ENCODE peak calls at places on chromosome 18, in eight cellular contexts. R is left lung, H is AG04450, T is endothelial cell, W is cardiac muscle cell, V is Peyer's patch, J is omental fat pad, S is fibroblast of mammary gland. D is an unnamed sample.

GRCh38 chr18:21402272-21402671 is 160.2 kb downstream of the GREB1L start:
- DNase-seq in R (no peak), H (no peak), T (no peak), W (no peak), V (no peak), J (no peak), S (no peak), D (no peak)

GRCh38 chr18:55794288-55795052 is 206.5 kb upstream of the TCF4 start:
- DNase-seq in R (no peak), H (peak), T (no peak), W (no peak), V (no peak), J (no peak), S (peak), D (no peak)

GRCh38 chr18:26574958-26575864 is 26.9 kb upstream of the KCTD1 start:
- DNase-seq in R (peak), H (no peak), T (peak), W (peak), V (no peak), J (no peak), S (peak), D (no peak)

GRCh38 chr18:3036108-3036507 is 23.2 kb upstream of the LPIN2 start:
- DNase-seq in R (no peak), H (no peak), T (no peak), W (no peak), V (no peak), J (no peak), S (no peak), D (no peak)

GRCh38 chr18:75157359-75157758 is 51.6 kb downstream of the PTGR3 start:
- DNase-seq in R (no peak), H (no peak), T (no peak), W (no peak), V (no peak), J (no peak), S (no peak), D (no peak)

GRCh38 chr18:74930616-74931015 is 278.3 kb downstream of the PTGR3 start:
- DNase-seq in R (no peak), H (no peak), T (no peak), W (no peak), V (no peak), J (no peak), S (no peak), D (no peak)

GRCh38 chr18:58542426-58543159 is 86.3 kb downstream of the ALPK2 start:
- DNase-seq in R (no peak), H (no peak), T (no peak), W (no peak), V (no peak), J (no peak), S (no peak), D (no peak)

GRCh38 chr18:75137346-75137877 is 71.5 kb downstream of the PTGR3 start:
- DNase-seq in R (no peak), H (no peak), T (no peak), W (no peak), V (no peak), J (no peak), S (no peak), D (no peak)

GRCh38 chr18:48735070-48735676 is 196.3 kb downstream of the CTIF start:
- DNase-seq in R (no peak), H (no peak), T (no peak), W (no peak), V (no peak), J (no peak), S (peak), D (no peak)

GRCh38 chr18:79911871-79912270 is 39.6 kb downstream of the SLC66A2 start:
- DNase-seq in R (peak), H (no peak), T (no peak), W (no peak), V (no peak), J (no peak), S (no peak), D (no peak)

GRCh38 chr18:27695509-27695908 is 481.4 kb downstream of the CDH2 start:
- DNase-seq in R (no peak), H (no peak), T (no peak), W (no peak), V (no peak), J (no peak), S (no peak), D (no peak)

DNA sequence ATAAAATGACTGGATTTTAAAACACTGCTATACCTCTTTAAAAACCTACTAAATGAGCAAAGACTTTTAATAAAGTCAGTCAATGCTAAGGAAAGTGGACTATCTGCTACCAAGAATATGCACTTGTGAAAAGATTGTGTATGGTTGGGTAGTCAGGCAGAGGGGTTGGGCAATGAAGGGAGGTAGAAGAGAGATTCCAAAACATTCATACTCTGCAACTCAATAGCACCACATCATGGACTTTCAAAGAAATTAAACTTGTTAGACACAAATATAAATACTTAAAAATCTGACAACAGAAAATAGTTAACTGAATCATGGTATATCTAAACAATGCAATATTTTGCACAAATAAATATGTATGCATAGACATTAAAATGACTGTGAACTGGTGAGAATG is 139.9 kb upstream of the MAPRE2 start:
- DNase-seq in R (no peak), H (no peak), T (no peak), W (peak), V (no peak), J (no peak), S (peak), D (no peak)
- TF ChIP-seq CTCF in R (no peak), H (no peak), T (no peak), W (no peak), V (no peak), J (no peak), S (no peak), D (no peak)

GRCh38 chr18:23237524-23238151 is 102.4 kb downstream of the CABLES1 start:
- DNase-seq in R (peak), H (no peak), T (peak), W (peak), V (peak), J (no peak), S (peak), D (peak)
- TF ChIP-seq CTCF in R (peak), H (peak), T (no peak), W (peak), V (peak), J (no peak), S (peak), D (no peak)

GRCh38 chr18:9148239-9148552 is 11.6 kb downstream of the ANKRD12 start:
- DNase-seq in R (no peak), H (no peak), T (no peak), W (no peak), V (no peak), J (no peak), S (no peak), D (no peak)
- TF ChIP-seq CTCF in R (no peak), H (no peak), T (no peak), W (no peak), V (no peak), J (no peak), S (no peak), D (no peak)

DNA sequence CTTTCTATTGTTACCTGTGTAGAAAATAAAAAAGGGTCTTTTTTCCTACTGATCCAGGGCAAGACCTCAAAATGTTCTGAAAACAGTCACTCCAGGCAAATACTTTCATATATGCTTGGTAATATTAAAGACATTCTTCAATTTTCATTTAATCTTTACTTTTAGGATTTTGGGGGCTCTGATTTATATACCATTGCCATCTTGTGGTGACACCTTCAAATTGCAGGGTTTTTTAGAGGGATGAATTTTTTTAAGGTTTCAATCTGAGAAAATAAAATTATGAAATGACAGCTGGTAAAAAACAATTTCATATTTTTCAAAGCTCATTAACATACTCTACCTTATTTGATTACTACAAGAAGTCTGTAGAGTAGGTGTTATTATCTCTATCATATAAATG is 26.8 kb downstream of the MAPK4 start:
- DNase-seq in R (no peak), H (no peak), T (no peak), W (peak), V (no peak), J (no peak), S (no peak), D (no peak)
- TF ChIP-seq CTCF in R (no peak), H (peak), T (peak), W (peak), V (no peak), J (no peak), S (peak), D (no peak)

DNA sequence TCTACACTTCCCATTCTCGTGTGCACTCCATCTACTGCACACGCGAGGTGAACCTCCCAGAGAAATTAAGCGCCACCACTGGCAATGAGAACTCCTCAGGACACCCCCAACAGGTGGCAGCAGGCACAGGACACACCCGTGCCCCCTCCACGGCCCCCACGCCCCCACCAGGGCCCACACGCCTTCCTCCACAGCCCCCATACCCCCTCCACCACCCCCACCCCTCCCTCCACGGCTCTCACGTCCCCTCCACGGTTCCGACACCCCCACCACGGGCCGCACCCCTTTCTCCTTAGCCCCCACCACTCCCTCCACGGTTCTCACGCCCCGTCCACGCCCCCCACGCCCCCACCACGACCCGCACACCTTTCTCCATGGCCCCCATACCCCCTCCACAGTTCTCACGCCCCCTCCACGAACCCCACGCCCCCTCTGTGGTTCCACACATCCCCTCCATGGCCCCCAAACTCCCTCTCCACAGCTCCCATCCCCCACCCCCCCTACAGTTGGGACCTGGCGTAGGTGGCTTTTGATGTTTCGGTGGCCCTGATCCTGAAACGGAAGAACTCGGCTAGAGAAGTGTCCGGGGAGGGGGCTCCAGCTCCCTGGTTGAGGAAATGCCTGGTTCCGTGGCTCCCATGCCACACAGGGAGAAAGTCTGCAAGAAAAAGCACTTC is 110.8 kb downstream of the ZNF516 start:
- DNase-seq in R (no peak), H (no peak), T (no peak), W (no peak), V (peak), J (no peak), S (no peak), D (no peak)
- TF ChIP-seq CTCF in R (no peak), H (no peak), T (no peak), W (no peak), V (no peak), J (no peak), S (no peak), D (no peak)

GRCh38 chr18:8802031-8802679 is 96.8 kb downstream of the MTCL1 start:
- DNase-seq in R (no peak), H (no peak), T (no peak), W (no peak), V (no peak), J (no peak), S (no peak), D (no peak)
- TF ChIP-seq CTCF in R (no peak), H (peak), T (no peak), W (no peak), V (no peak), J (no peak), S (no peak), D (no peak)

DNA sequence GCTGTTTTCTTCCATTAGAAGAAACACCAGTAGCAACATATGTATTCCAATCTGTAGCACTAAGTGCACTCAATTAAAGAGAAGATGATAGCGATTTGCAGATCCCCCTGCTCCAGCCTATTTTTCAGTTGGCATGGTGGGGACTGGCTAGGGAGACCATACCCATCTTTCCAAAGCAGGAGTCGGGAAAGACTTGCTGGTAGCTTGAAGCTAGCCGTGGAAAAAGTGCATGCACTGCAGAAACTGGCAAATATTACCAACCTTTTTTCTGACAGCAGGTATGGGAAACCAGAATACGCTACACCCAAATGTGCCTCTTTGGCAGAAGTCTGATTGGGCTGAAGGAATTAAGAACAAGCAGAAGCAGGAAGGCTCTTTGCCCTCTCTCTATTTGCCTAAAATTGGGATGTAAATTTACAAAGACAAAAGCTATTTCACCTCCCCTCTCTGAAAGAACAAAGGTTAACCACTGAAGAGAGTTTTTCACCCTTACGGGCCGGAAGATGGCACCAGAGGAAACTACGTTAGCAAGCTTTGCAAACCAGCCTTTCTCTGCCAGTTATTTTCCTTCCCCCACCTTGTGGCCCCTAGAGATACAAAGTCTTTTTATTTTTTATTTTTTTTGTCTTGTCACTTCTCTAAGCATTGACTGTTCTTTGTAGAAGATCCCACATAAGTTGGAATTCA is 273.1 kb downstream of the DLGAP1 start:
- DNase-seq in R (no peak), H (no peak), T (peak), W (no peak), V (no peak), J (no peak), S (no peak), D (no peak)
- TF ChIP-seq CTCF in R (no peak), H (no peak), T (no peak), W (no peak), V (no peak), J (no peak), S (no peak), D (no peak)

D was measured in activated B cell treated with CpG ODN at 0.5 μM for 24 hours.